ENCODE peak calls at places on chromosomes 4 and X, in four cellular contexts. One of them, this sample, is unnamed.

GRCh38 chr4:81152839-81153713 is 61.9 kb downstream of the PRKG2 start:
- DNase-seq in AG10803: no peak
- DNase-seq in ovary: no peak
- DNase-seq in AG04450: no peak
- DNase-seq in this sample: no peak

GRCh38 chr4:174999407-174999806 is 81.2 kb downstream of the ADAM29 start:
- DNase-seq in AG04450: no peak
- DNase-seq in AG10803: no peak
- DNase-seq in ovary: no peak
- DNase-seq in this sample: peak

GRCh38 chr4:144594471-144594986 is 51.4 kb upstream of the HHIP start:
- DNase-seq in AG04450: no peak
- DNase-seq in AG10803: no peak
- DNase-seq in ovary: no peak
- DNase-seq in this sample: no peak

GRCh38 chr4:123785515-123785914 is 388.9 kb downstream of the SPRY1 start:
- DNase-seq in AG04450: peak
- DNase-seq in ovary: peak
- DNase-seq in AG10803: peak
- DNase-seq in this sample: peak

GRCh38 chr4:52198356-52198755 is 147.3 kb downstream of the SPATA18 start:
- DNase-seq in ovary: no peak
- DNase-seq in AG04450: no peak
- DNase-seq in AG10803: peak
- DNase-seq in this sample: no peak

GRCh38 chr4:137749466-137749865 is 217.2 kb upstream of the PCDH18 start:
- DNase-seq in AG04450: peak
- DNase-seq in AG10803: peak
- DNase-seq in ovary: no peak
- DNase-seq in this sample: no peak

GRCh38 chr4:55303818-55304217 is 42.2 kb upstream of the SRD5A3 start:
- DNase-seq in ovary: no peak
- DNase-seq in AG04450: no peak
- DNase-seq in AG10803: peak
- DNase-seq in this sample: no peak

GRCh38 chrX:122238801-122239200 is 945.3 kb upstream of the GRIA3 start:
- DNase-seq in AG04450: no peak
- DNase-seq in ovary: no peak
- DNase-seq in AG10803: peak
- DNase-seq in this sample: peak

GRCh38 chr4:89894654-89895652 is at the start of gene MMRN1:
- DNase-seq in AG04450: no peak
- DNase-seq in AG10803: no peak
- DNase-seq in ovary: no peak
- DNase-seq in this sample: no peak

GRCh38 chr4:2924765-2925301 is 38.4 kb downstream of the NOP14 start:
- DNase-seq in ovary: no peak
- DNase-seq in AG04450: no peak
- DNase-seq in AG10803: no peak
- DNase-seq in this sample: no peak

GRCh38 chr4:155964016-155964891 is 10.6 kb upstream of the CTSO start:
- DNase-seq in AG04450: no peak
- DNase-seq in AG10803: no peak
- DNase-seq in ovary: no peak
- DNase-seq in this sample: no peak

GRCh38 chr4:80033581-80033980 is 39.4 kb downstream of the ANTXR2 start:
- DNase-seq in AG10803: no peak
- DNase-seq in ovary: no peak
- DNase-seq in AG04450: no peak
- DNase-seq in this sample: no peak

GRCh38 chr4:149825336-149825735 is 9.7 kb upstream of the IQCM start:
- DNase-seq in ovary: no peak
- DNase-seq in AG04450: no peak
- DNase-seq in AG10803: no peak
- DNase-seq in this sample: no peak

GRCh38 chr4:55838356-55838755 is 15.1 kb upstream of the EXOC1 start:
- DNase-seq in AG04450: no peak
- DNase-seq in AG10803: peak
- DNase-seq in ovary: no peak
- DNase-seq in this sample: no peak

GRCh38 chr4:71396382-71396781 is 57.6 kb downstream of the SLC4A4 start:
- DNase-seq in AG04450: peak
- DNase-seq in ovary: no peak
- DNase-seq in AG10803: peak
- DNase-seq in this sample: peak

GRCh38 chrX:72126048-72126415 is 5.7 kb downstream of the RTL5 start:
- DNase-seq in ovary: peak
- DNase-seq in AG10803: no peak
- DNase-seq in AG04450: no peak
- DNase-seq in this sample: no peak

GRCh38 chr4:102759835-102760644 is 728 bp downstream of the MANBA start:
- DNase-seq in ovary: peak
- DNase-seq in AG04450: no peak
- DNase-seq in AG10803: peak
- DNase-seq in this sample: no peak

GRCh38 chrX:26581086-26581485 is 365.1 kb downstream of the MAGEB5 start:
- DNase-seq in ovary: no peak
- DNase-seq in AG10803: peak
- DNase-seq in AG04450: no peak
- DNase-seq in this sample: no peak

GRCh38 chr4:11487139-11487538 is 58.4 kb upstream of the HS3ST1 start:
- DNase-seq in AG04450: no peak
- DNase-seq in AG10803: no peak
- DNase-seq in ovary: no peak
- DNase-seq in this sample: no peak

GRCh38 chrX:154464806-154465365 is 6.8 kb downstream of the PLXNA3 start:
- DNase-seq in ovary: no peak
- DNase-seq in AG10803: no peak
- DNase-seq in AG04450: no peak
- DNase-seq in this sample: no peak

GRCh38 chr4:38958453-38958852 is 73.8 kb downstream of the TMEM156 start:
- DNase-seq in ovary: no peak
- DNase-seq in AG10803: peak
- DNase-seq in AG04450: no peak
- DNase-seq in this sample: no peak

GRCh38 chrX:2264179-2265030 is 236.4 kb downstream of the DHRSX start:
- DNase-seq in ovary: no peak
- DNase-seq in AG10803: no peak
- DNase-seq in AG04450: no peak
- DNase-seq in this sample: no peak

GRCh38 chr4:184889683-184890082 is 63.9 kb upstream of the ACSL1 start:
- DNase-seq in ovary: no peak
- DNase-seq in AG10803: no peak
- DNase-seq in AG04450: no peak
- DNase-seq in this sample: no peak

GRCh38 chr4:128338634-128339355 is 51.2 kb upstream of the PGRMC2 start:
- DNase-seq in AG04450: peak
- DNase-seq in AG10803: peak
- DNase-seq in ovary: no peak
- DNase-seq in this sample: peak

GRCh38 chr4:91198951-91199350 is 1071.8 kb downstream of the CCSER1 start:
- DNase-seq in AG10803: no peak
- DNase-seq in ovary: no peak
- DNase-seq in AG04450: no peak
- DNase-seq in this sample: no peak
- H3K4me3 ChIP-seq in AG10803: no peak
- H3K4me3 ChIP-seq in ovary: no peak
- H3K4me3 ChIP-seq in AG04450: no peak
- H3K4me3 ChIP-seq in this sample: no peak

DNA sequence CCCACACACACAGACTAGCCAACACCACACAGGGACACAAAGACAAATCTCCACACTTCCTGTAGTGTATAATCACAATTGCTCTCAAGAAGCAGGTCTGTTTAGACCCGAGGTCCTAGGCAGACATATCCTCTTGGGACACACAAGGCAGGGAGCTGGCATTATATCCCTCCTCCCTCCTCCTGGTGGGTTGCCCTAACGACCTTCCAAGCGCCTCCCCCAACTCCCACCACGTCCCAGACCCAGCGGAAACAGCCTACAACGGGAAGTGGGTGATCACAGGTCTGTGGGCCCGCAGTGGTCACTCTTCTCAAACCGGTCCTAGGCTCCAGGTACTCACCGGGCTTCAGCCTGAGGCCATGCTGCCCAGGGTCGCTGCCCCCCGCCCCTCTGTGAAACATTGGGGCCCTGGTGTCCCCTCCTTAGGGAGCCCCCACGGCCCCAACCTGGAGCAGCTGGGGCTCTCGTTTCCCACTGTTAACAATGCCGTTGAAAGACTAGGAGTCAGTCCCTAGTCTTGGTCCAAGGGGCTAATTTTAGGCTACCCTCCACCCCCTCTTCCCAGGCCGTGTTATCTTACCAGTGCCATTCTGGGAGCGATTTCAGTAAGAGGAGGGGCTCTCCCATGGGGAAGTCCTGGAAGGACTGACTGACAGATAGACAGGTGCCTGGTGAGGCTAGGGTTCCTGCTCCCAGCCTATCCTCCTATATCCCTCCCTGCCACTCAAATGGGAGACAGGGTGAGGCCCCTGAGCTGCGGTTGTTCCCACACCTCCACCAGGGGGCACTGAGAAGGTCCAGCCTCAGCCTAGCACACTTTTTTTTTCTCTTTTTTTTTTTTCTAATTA is at the start of gene ASB12:
- DNase-seq in ovary: no peak
- DNase-seq in AG04450: no peak
- DNase-seq in AG10803: no peak
- DNase-seq in this sample: no peak
- H3K4me3 ChIP-seq in ovary: no peak
- H3K4me3 ChIP-seq in AG04450: no peak
- H3K4me3 ChIP-seq in AG10803: no peak
- H3K4me3 ChIP-seq in this sample: no peak

GRCh38 chr4:1405249-1405635 is 1.0 kb downstream of the NKX1-1 start:
- DNase-seq in AG04450: no peak
- DNase-seq in ovary: no peak
- DNase-seq in AG10803: no peak
- DNase-seq in this sample: no peak

GRCh38 chr4:1402516-1403101 is 3.6 kb downstream of the NKX1-1 start:
- DNase-seq in ovary: no peak
- DNase-seq in AG10803: no peak
- DNase-seq in AG04450: no peak
- DNase-seq in this sample: no peak

GRCh38 chr4:1404573-1405248 is 1.5 kb downstream of the NKX1-1 start:
- DNase-seq in ovary: no peak
- DNase-seq in AG10803: no peak
- DNase-seq in AG04450: no peak
- DNase-seq in this sample: no peak

GRCh38 chr4:1403177-1403583 is 3.1 kb downstream of the NKX1-1 start:
- DNase-seq in AG04450: no peak
- DNase-seq in AG10803: no peak
- DNase-seq in ovary: no peak
- DNase-seq in this sample: no peak

DNA sequence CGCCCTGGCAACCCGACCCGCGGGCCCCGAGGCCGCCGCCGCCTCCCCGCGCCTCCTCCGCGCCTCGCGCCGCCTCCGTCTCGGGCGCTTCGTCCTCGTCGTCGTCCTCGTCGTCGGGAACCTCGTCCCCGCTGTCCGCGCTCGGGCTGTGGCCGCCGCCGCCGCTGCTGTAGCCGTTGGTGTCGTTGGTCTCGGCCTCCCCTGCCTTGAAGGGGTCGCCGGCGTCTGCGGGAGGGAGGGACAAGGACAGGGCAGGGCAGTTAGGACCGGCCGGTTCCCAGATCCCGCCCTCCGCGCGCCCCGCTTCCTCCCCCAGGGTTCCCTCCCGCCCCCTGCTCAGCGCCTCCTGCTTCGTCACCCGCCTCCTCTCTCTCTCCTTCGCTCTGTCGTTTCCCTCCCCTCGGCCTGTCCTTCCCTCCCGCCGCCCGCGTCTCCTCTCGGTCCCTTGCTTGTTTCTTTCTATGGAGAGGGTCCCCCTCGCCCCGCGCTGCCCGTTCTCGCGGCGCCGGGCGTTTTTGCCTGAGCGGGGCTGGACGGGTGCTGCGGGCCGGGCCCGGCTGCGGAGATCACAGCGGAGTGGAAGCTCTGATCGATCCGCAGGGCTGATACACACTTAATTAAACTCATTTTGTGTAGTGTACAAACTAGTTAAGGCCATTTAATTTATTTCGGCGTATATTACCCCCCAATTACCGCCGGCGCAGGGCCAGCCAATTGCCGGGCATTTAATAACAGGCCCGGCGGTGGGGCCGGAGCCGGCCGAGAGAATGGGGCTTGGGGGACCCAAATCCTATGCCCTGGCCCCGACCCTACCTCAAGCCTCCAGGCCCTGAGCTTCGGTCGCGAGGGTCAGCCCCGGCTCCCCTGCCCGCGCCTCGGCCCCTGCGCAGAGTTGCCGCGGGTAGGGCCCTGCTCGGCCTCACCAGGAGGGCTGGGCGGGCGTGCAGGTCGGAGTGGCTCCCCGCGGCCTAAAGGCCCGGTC is 2.4 kb downstream of the NKX1-1 start:
- DNase-seq in AG10803: no peak
- DNase-seq in ovary: no peak
- DNase-seq in AG04450: no peak
- DNase-seq in this sample: no peak
- H3K4me3 ChIP-seq in AG10803: no peak
- H3K4me3 ChIP-seq in ovary: no peak
- H3K4me3 ChIP-seq in AG04450: no peak
- H3K4me3 ChIP-seq in this sample: no peak

GRCh38 chr4:159764343-159764952 is 661.6 kb downstream of the RAPGEF2 start:
- DNase-seq in ovary: no peak
- DNase-seq in AG10803: peak
- DNase-seq in AG04450: no peak
- DNase-seq in this sample: peak
- H3K4me3 ChIP-seq in ovary: no peak
- H3K4me3 ChIP-seq in AG10803: no peak
- H3K4me3 ChIP-seq in AG04450: no peak
- H3K4me3 ChIP-seq in this sample: no peak

GRCh38 chr4:1852904-1853623 is 2.9 kb downstream of the LETM1 start:
- DNase-seq in AG10803: no peak
- DNase-seq in AG04450: no peak
- DNase-seq in ovary: no peak
- DNase-seq in this sample: no peak

GRCh38 chr4:1855334-1856070 is 454 bp downstream of the LETM1 start:
- DNase-seq in AG04450: no peak
- DNase-seq in AG10803: no peak
- DNase-seq in ovary: peak
- DNase-seq in this sample: no peak

GRCh38 chr4:1856920-1857699 is 1.2 kb upstream of the LETM1 start:
- DNase-seq in AG04450: no peak
- DNase-seq in ovary: peak
- DNase-seq in AG10803: no peak
- DNase-seq in this sample: no peak

GRCh38 chr4:1856071-1856919 is at the start of gene LETM1:
- DNase-seq in AG04450: peak
- DNase-seq in AG10803: peak
- DNase-seq in ovary: peak
- DNase-seq in this sample: peak

DNA sequence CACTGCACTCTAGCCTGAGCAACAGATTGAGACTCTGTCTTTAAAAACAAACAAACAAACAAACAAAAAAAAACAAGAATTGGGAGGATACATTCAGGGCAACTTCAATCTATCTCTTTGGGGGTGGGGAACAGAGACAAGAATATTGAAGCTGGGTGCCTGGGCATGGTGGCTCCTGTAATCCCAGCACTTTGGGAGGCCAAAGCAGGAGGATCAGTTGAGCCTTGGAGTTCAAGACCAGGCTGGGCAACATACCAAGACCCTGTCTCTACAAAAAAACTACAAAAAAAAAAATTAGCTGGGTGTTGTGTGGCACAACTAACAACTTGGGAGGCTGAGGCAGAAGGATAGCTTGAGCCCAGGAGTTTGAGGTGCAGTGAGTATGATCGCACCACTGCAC is 1.2 kb downstream of the LETM1 start:
- DNase-seq in ovary: no peak
- DNase-seq in AG10803: no peak
- DNase-seq in AG04450: no peak
- DNase-seq in this sample: no peak
- H3K4me3 ChIP-seq in ovary: peak
- H3K4me3 ChIP-seq in AG10803: peak
- H3K4me3 ChIP-seq in AG04450: peak
- H3K4me3 ChIP-seq in this sample: peak

This sample was measured in skeletal muscle cell.